ENCODE peak calls at places on chromosome 2, in ten cellular contexts. One of them, this sample, is unnamed.

GRCh38 chr2:74822771-74823283 is 11.1 kb upstream of the HK2 start:
- DNase-seq in activated T-helper 1 cell treated with anti-CD3 and anti-CD28 coated beads, Interleukin-12 subunit alpha, Interleukin-12 subunit beta, Interleukin-2, Interleukin-4 antibody, amounts not matched to agents 30 ng/mL and 10 ng/mL and 1 ng/mL, durations not matched to agents 14 hours and 24 hours and 36 hours: no peak
- DNase-seq in mesothelial cell of epicardium: no peak
- DNase-seq in M059J: no peak
- DNase-seq in D341Med: no peak
- DNase-seq in HFFc6: no peak
- DNase-seq in frontal cortex: no peak
- DNase-seq in GM18507: no peak
- DNase-seq in IMR-90: no peak
- DNase-seq in AG09309: no peak
- DNase-seq in this sample: no peak

GRCh38 chr2:54858021-54858681 is 134.7 kb downstream of the EML6 start:
- DNase-seq in activated T-helper 1 cell treated with anti-CD3 and anti-CD28 coated beads, Interleukin-12 subunit alpha, Interleukin-12 subunit beta, Interleukin-2, Interleukin-4 antibody, amounts not matched to agents 30 ng/mL and 10 ng/mL and 1 ng/mL, durations not matched to agents 14 hours and 24 hours and 36 hours: no peak
- DNase-seq in frontal cortex: no peak
- DNase-seq in HFFc6: no peak
- DNase-seq in mesothelial cell of epicardium: no peak
- DNase-seq in D341Med: no peak
- DNase-seq in GM18507: no peak
- DNase-seq in M059J: peak
- DNase-seq in IMR-90: peak
- DNase-seq in AG09309: no peak
- DNase-seq in this sample: no peak

GRCh38 chr2:170456914-170457313 is 258.2 kb upstream of the SP5 start:
- DNase-seq in M059J: no peak
- DNase-seq in frontal cortex: no peak
- DNase-seq in AG09309: no peak
- DNase-seq in HFFc6: no peak
- DNase-seq in IMR-90: no peak
- DNase-seq in activated T-helper 1 cell treated with anti-CD3 and anti-CD28 coated beads, Interleukin-12 subunit alpha, Interleukin-12 subunit beta, Interleukin-2, Interleukin-4 antibody, amounts not matched to agents 30 ng/mL and 10 ng/mL and 1 ng/mL, durations not matched to agents 14 hours and 24 hours and 36 hours: no peak
- DNase-seq in D341Med: no peak
- DNase-seq in GM18507: no peak
- DNase-seq in mesothelial cell of epicardium: no peak
- DNase-seq in this sample: no peak

GRCh38 chr2:233867993-233868532 is at the start of gene MSL3B:
- DNase-seq in frontal cortex: peak
- DNase-seq in M059J: peak
- DNase-seq in mesothelial cell of epicardium: no peak
- DNase-seq in GM18507: peak
- DNase-seq in AG09309: no peak
- DNase-seq in D341Med: peak
- DNase-seq in IMR-90: peak
- DNase-seq in HFFc6: no peak
- DNase-seq in activated T-helper 1 cell treated with anti-CD3 and anti-CD28 coated beads, Interleukin-12 subunit alpha, Interleukin-12 subunit beta, Interleukin-2, Interleukin-4 antibody, amounts not matched to agents 30 ng/mL and 10 ng/mL and 1 ng/mL, durations not matched to agents 14 hours and 24 hours and 36 hours: peak
- DNase-seq in this sample: peak

GRCh38 chr2:130824492-130825061 is 12.1 kb upstream of the ARHGEF4 start:
- DNase-seq in mesothelial cell of epicardium: no peak
- DNase-seq in HFFc6: peak
- DNase-seq in activated T-helper 1 cell treated with anti-CD3 and anti-CD28 coated beads, Interleukin-12 subunit alpha, Interleukin-12 subunit beta, Interleukin-2, Interleukin-4 antibody, amounts not matched to agents 30 ng/mL and 10 ng/mL and 1 ng/mL, durations not matched to agents 14 hours and 24 hours and 36 hours: peak
- DNase-seq in M059J: peak
- DNase-seq in D341Med: no peak
- DNase-seq in AG09309: peak
- DNase-seq in IMR-90: peak
- DNase-seq in GM18507: peak
- DNase-seq in frontal cortex: peak
- DNase-seq in this sample: no peak

GRCh38 chr2:224412064-224412921 is 10.4 kb upstream of the FAM124B start:
- DNase-seq in HFFc6: peak
- DNase-seq in M059J: peak
- DNase-seq in frontal cortex: no peak
- DNase-seq in activated T-helper 1 cell treated with anti-CD3 and anti-CD28 coated beads, Interleukin-12 subunit alpha, Interleukin-12 subunit beta, Interleukin-2, Interleukin-4 antibody, amounts not matched to agents 30 ng/mL and 10 ng/mL and 1 ng/mL, durations not matched to agents 14 hours and 24 hours and 36 hours: no peak
- DNase-seq in D341Med: no peak
- DNase-seq in mesothelial cell of epicardium: no peak
- DNase-seq in GM18507: no peak
- DNase-seq in IMR-90: peak
- DNase-seq in AG09309: peak
- DNase-seq in this sample: no peak

GRCh38 chr2:240727439-240727838 is 35.8 kb downstream of the AQP12A start:
- DNase-seq in GM18507: no peak
- DNase-seq in D341Med: no peak
- DNase-seq in IMR-90: no peak
- DNase-seq in HFFc6: no peak
- DNase-seq in mesothelial cell of epicardium: no peak
- DNase-seq in M059J: no peak
- DNase-seq in AG09309: no peak
- DNase-seq in frontal cortex: no peak
- DNase-seq in activated T-helper 1 cell treated with anti-CD3 and anti-CD28 coated beads, Interleukin-12 subunit alpha, Interleukin-12 subunit beta, Interleukin-2, Interleukin-4 antibody, amounts not matched to agents 30 ng/mL and 10 ng/mL and 1 ng/mL, durations not matched to agents 14 hours and 24 hours and 36 hours: no peak
- DNase-seq in this sample: no peak

GRCh38 chr2:58866040-58866439 is 624.9 kb upstream of the FANCL start:
- DNase-seq in HFFc6: no peak
- DNase-seq in frontal cortex: no peak
- DNase-seq in mesothelial cell of epicardium: no peak
- DNase-seq in AG09309: no peak
- DNase-seq in D341Med: no peak
- DNase-seq in IMR-90: no peak
- DNase-seq in activated T-helper 1 cell treated with anti-CD3 and anti-CD28 coated beads, Interleukin-12 subunit alpha, Interleukin-12 subunit beta, Interleukin-2, Interleukin-4 antibody, amounts not matched to agents 30 ng/mL and 10 ng/mL and 1 ng/mL, durations not matched to agents 14 hours and 24 hours and 36 hours: no peak
- DNase-seq in M059J: no peak
- DNase-seq in GM18507: no peak
- DNase-seq in this sample: no peak

GRCh38 chr2:42474765-42475454 is 18.9 kb downstream of the KCNG3 start:
- DNase-seq in AG09309: no peak
- DNase-seq in GM18507: no peak
- DNase-seq in HFFc6: no peak
- DNase-seq in activated T-helper 1 cell treated with anti-CD3 and anti-CD28 coated beads, Interleukin-12 subunit alpha, Interleukin-12 subunit beta, Interleukin-2, Interleukin-4 antibody, amounts not matched to agents 30 ng/mL and 10 ng/mL and 1 ng/mL, durations not matched to agents 14 hours and 24 hours and 36 hours: no peak
- DNase-seq in mesothelial cell of epicardium: no peak
- DNase-seq in IMR-90: no peak
- DNase-seq in frontal cortex: no peak
- DNase-seq in D341Med: no peak
- DNase-seq in M059J: no peak
- DNase-seq in this sample: no peak

GRCh38 chr2:2875831-2876230 is 501.8 kb downstream of the EIPR1 start:
- DNase-seq in mesothelial cell of epicardium: no peak
- DNase-seq in HFFc6: no peak
- DNase-seq in IMR-90: no peak
- DNase-seq in AG09309: no peak
- DNase-seq in GM18507: no peak
- DNase-seq in frontal cortex: no peak
- DNase-seq in M059J: no peak
- DNase-seq in activated T-helper 1 cell treated with anti-CD3 and anti-CD28 coated beads, Interleukin-12 subunit alpha, Interleukin-12 subunit beta, Interleukin-2, Interleukin-4 antibody, amounts not matched to agents 30 ng/mL and 10 ng/mL and 1 ng/mL, durations not matched to agents 14 hours and 24 hours and 36 hours: no peak
- DNase-seq in D341Med: no peak
- DNase-seq in this sample: peak

GRCh38 chr2:230932556-230933511 is 7.8 kb upstream of the GPR55 start:
- DNase-seq in AG09309: no peak
- DNase-seq in D341Med: no peak
- DNase-seq in HFFc6: peak
- DNase-seq in IMR-90: peak
- DNase-seq in frontal cortex: peak
- DNase-seq in activated T-helper 1 cell treated with anti-CD3 and anti-CD28 coated beads, Interleukin-12 subunit alpha, Interleukin-12 subunit beta, Interleukin-2, Interleukin-4 antibody, amounts not matched to agents 30 ng/mL and 10 ng/mL and 1 ng/mL, durations not matched to agents 14 hours and 24 hours and 36 hours: no peak
- DNase-seq in mesothelial cell of epicardium: no peak
- DNase-seq in GM18507: no peak
- DNase-seq in M059J: no peak
- DNase-seq in this sample: peak

GRCh38 chr2:169354244-169354643 is 8.1 kb downstream of the LRP2 start:
- DNase-seq in AG09309: no peak
- DNase-seq in frontal cortex: no peak
- DNase-seq in activated T-helper 1 cell treated with anti-CD3 and anti-CD28 coated beads, Interleukin-12 subunit alpha, Interleukin-12 subunit beta, Interleukin-2, Interleukin-4 antibody, amounts not matched to agents 30 ng/mL and 10 ng/mL and 1 ng/mL, durations not matched to agents 14 hours and 24 hours and 36 hours: no peak
- DNase-seq in D341Med: no peak
- DNase-seq in GM18507: no peak
- DNase-seq in M059J: no peak
- DNase-seq in mesothelial cell of epicardium: no peak
- DNase-seq in HFFc6: no peak
- DNase-seq in IMR-90: no peak
- DNase-seq in this sample: no peak

GRCh38 chr2:73610111-73610510 is 32.1 kb downstream of the NAT8 start:
- DNase-seq in mesothelial cell of epicardium: no peak
- DNase-seq in IMR-90: no peak
- DNase-seq in M059J: no peak
- DNase-seq in D341Med: no peak
- DNase-seq in frontal cortex: no peak
- DNase-seq in AG09309: no peak
- DNase-seq in GM18507: no peak
- DNase-seq in activated T-helper 1 cell treated with anti-CD3 and anti-CD28 coated beads, Interleukin-12 subunit alpha, Interleukin-12 subunit beta, Interleukin-2, Interleukin-4 antibody, amounts not matched to agents 30 ng/mL and 10 ng/mL and 1 ng/mL, durations not matched to agents 14 hours and 24 hours and 36 hours: no peak
- DNase-seq in HFFc6: no peak
- DNase-seq in this sample: no peak

GRCh38 chr2:72673279-72673678 is 152.6 kb downstream of the EXOC6B start:
- DNase-seq in M059J: no peak
- DNase-seq in GM18507: no peak
- DNase-seq in activated T-helper 1 cell treated with anti-CD3 and anti-CD28 coated beads, Interleukin-12 subunit alpha, Interleukin-12 subunit beta, Interleukin-2, Interleukin-4 antibody, amounts not matched to agents 30 ng/mL and 10 ng/mL and 1 ng/mL, durations not matched to agents 14 hours and 24 hours and 36 hours: no peak
- DNase-seq in mesothelial cell of epicardium: no peak
- DNase-seq in HFFc6: no peak
- DNase-seq in IMR-90: peak
- DNase-seq in frontal cortex: no peak
- DNase-seq in AG09309: no peak
- DNase-seq in D341Med: no peak
- DNase-seq in this sample: no peak

GRCh38 chr2:143873886-143874285 is 646.0 kb downstream of the ZEB2 start:
- DNase-seq in D341Med: no peak
- DNase-seq in frontal cortex: no peak
- DNase-seq in HFFc6: no peak
- DNase-seq in mesothelial cell of epicardium: no peak
- DNase-seq in AG09309: no peak
- DNase-seq in IMR-90: no peak
- DNase-seq in activated T-helper 1 cell treated with anti-CD3 and anti-CD28 coated beads, Interleukin-12 subunit alpha, Interleukin-12 subunit beta, Interleukin-2, Interleukin-4 antibody, amounts not matched to agents 30 ng/mL and 10 ng/mL and 1 ng/mL, durations not matched to agents 14 hours and 24 hours and 36 hours: no peak
- DNase-seq in M059J: no peak
- DNase-seq in GM18507: no peak
- DNase-seq in this sample: no peak

GRCh38 chr2:162316590-162316989 is 1.9 kb downstream of the IFIH1 start:
- DNase-seq in frontal cortex: no peak
- DNase-seq in AG09309: no peak
- DNase-seq in activated T-helper 1 cell treated with anti-CD3 and anti-CD28 coated beads, Interleukin-12 subunit alpha, Interleukin-12 subunit beta, Interleukin-2, Interleukin-4 antibody, amounts not matched to agents 30 ng/mL and 10 ng/mL and 1 ng/mL, durations not matched to agents 14 hours and 24 hours and 36 hours: no peak
- DNase-seq in D341Med: no peak
- DNase-seq in IMR-90: no peak
- DNase-seq in GM18507: no peak
- DNase-seq in HFFc6: no peak
- DNase-seq in M059J: no peak
- DNase-seq in mesothelial cell of epicardium: no peak
- DNase-seq in this sample: no peak

GRCh38 chr2:232345251-232345650 is 33.3 kb upstream of the ALPP start:
- DNase-seq in GM18507: no peak
- DNase-seq in mesothelial cell of epicardium: no peak
- DNase-seq in M059J: no peak
- DNase-seq in HFFc6: no peak
- DNase-seq in D341Med: no peak
- DNase-seq in frontal cortex: no peak
- DNase-seq in IMR-90: no peak
- DNase-seq in activated T-helper 1 cell treated with anti-CD3 and anti-CD28 coated beads, Interleukin-12 subunit alpha, Interleukin-12 subunit beta, Interleukin-2, Interleukin-4 antibody, amounts not matched to agents 30 ng/mL and 10 ng/mL and 1 ng/mL, durations not matched to agents 14 hours and 24 hours and 36 hours: no peak
- DNase-seq in AG09309: no peak
- DNase-seq in this sample: no peak

GRCh38 chr2:219916761-219917160 is 289.3 kb downstream of the SLC4A3 start:
- DNase-seq in D341Med: no peak
- DNase-seq in M059J: no peak
- DNase-seq in mesothelial cell of epicardium: no peak
- DNase-seq in IMR-90: no peak
- DNase-seq in AG09309: no peak
- DNase-seq in GM18507: no peak
- DNase-seq in activated T-helper 1 cell treated with anti-CD3 and anti-CD28 coated beads, Interleukin-12 subunit alpha, Interleukin-12 subunit beta, Interleukin-2, Interleukin-4 antibody, amounts not matched to agents 30 ng/mL and 10 ng/mL and 1 ng/mL, durations not matched to agents 14 hours and 24 hours and 36 hours: no peak
- DNase-seq in HFFc6: no peak
- DNase-seq in frontal cortex: no peak
- DNase-seq in this sample: no peak

GRCh38 chr2:127422631-127423475 is 4.6 kb downstream of the PROC start:
- DNase-seq in AG09309: no peak
- DNase-seq in IMR-90: no peak
- DNase-seq in M059J: peak
- DNase-seq in GM18507: no peak
- DNase-seq in HFFc6: no peak
- DNase-seq in frontal cortex: no peak
- DNase-seq in D341Med: peak
- DNase-seq in mesothelial cell of epicardium: no peak
- DNase-seq in activated T-helper 1 cell treated with anti-CD3 and anti-CD28 coated beads, Interleukin-12 subunit alpha, Interleukin-12 subunit beta, Interleukin-2, Interleukin-4 antibody, amounts not matched to agents 30 ng/mL and 10 ng/mL and 1 ng/mL, durations not matched to agents 14 hours and 24 hours and 36 hours: no peak
- DNase-seq in this sample: peak

GRCh38 chr2:160092445-160092844 is 30.0 kb upstream of the PLA2R1 start:
- DNase-seq in activated T-helper 1 cell treated with anti-CD3 and anti-CD28 coated beads, Interleukin-12 subunit alpha, Interleukin-12 subunit beta, Interleukin-2, Interleukin-4 antibody, amounts not matched to agents 30 ng/mL and 10 ng/mL and 1 ng/mL, durations not matched to agents 14 hours and 24 hours and 36 hours: no peak
- DNase-seq in frontal cortex: no peak
- DNase-seq in mesothelial cell of epicardium: no peak
- DNase-seq in HFFc6: no peak
- DNase-seq in D341Med: no peak
- DNase-seq in GM18507: no peak
- DNase-seq in AG09309: no peak
- DNase-seq in IMR-90: no peak
- DNase-seq in M059J: no peak
- DNase-seq in this sample: no peak

GRCh38 chr2:182921234-182921633 is 54.8 kb upstream of the FRZB start:
- DNase-seq in AG09309: no peak
- DNase-seq in M059J: no peak
- DNase-seq in HFFc6: no peak
- DNase-seq in activated T-helper 1 cell treated with anti-CD3 and anti-CD28 coated beads, Interleukin-12 subunit alpha, Interleukin-12 subunit beta, Interleukin-2, Interleukin-4 antibody, amounts not matched to agents 30 ng/mL and 10 ng/mL and 1 ng/mL, durations not matched to agents 14 hours and 24 hours and 36 hours: no peak
- DNase-seq in mesothelial cell of epicardium: no peak
- DNase-seq in IMR-90: no peak
- DNase-seq in D341Med: no peak
- DNase-seq in frontal cortex: no peak
- DNase-seq in GM18507: no peak
- DNase-seq in this sample: no peak

GRCh38 chr2:118911936-118912335 is 30.1 kb upstream of the MARCO start:
- DNase-seq in M059J: no peak
- DNase-seq in D341Med: no peak
- DNase-seq in mesothelial cell of epicardium: no peak
- DNase-seq in HFFc6: no peak
- DNase-seq in activated T-helper 1 cell treated with anti-CD3 and anti-CD28 coated beads, Interleukin-12 subunit alpha, Interleukin-12 subunit beta, Interleukin-2, Interleukin-4 antibody, amounts not matched to agents 30 ng/mL and 10 ng/mL and 1 ng/mL, durations not matched to agents 14 hours and 24 hours and 36 hours: no peak
- DNase-seq in AG09309: no peak
- DNase-seq in IMR-90: no peak
- DNase-seq in frontal cortex: no peak
- DNase-seq in GM18507: no peak
- DNase-seq in this sample: peak

GRCh38 chr2:122927217-122927616 is 1097.9 kb upstream of the CNTNAP5 start:
- DNase-seq in activated T-helper 1 cell treated with anti-CD3 and anti-CD28 coated beads, Interleukin-12 subunit alpha, Interleukin-12 subunit beta, Interleukin-2, Interleukin-4 antibody, amounts not matched to agents 30 ng/mL and 10 ng/mL and 1 ng/mL, durations not matched to agents 14 hours and 24 hours and 36 hours: no peak
- DNase-seq in frontal cortex: peak
- DNase-seq in M059J: no peak
- DNase-seq in IMR-90: no peak
- DNase-seq in GM18507: no peak
- DNase-seq in AG09309: no peak
- DNase-seq in mesothelial cell of epicardium: no peak
- DNase-seq in D341Med: peak
- DNase-seq in HFFc6: no peak
- DNase-seq in this sample: no peak

GRCh38 chr2:232441147-232441651 is 14.8 kb upstream of the ALPI start:
- DNase-seq in D341Med: peak
- DNase-seq in activated T-helper 1 cell treated with anti-CD3 and anti-CD28 coated beads, Interleukin-12 subunit alpha, Interleukin-12 subunit beta, Interleukin-2, Interleukin-4 antibody, amounts not matched to agents 30 ng/mL and 10 ng/mL and 1 ng/mL, durations not matched to agents 14 hours and 24 hours and 36 hours: no peak
- DNase-seq in mesothelial cell of epicardium: no peak
- DNase-seq in AG09309: no peak
- DNase-seq in IMR-90: no peak
- DNase-seq in GM18507: no peak
- DNase-seq in frontal cortex: no peak
- DNase-seq in M059J: no peak
- DNase-seq in HFFc6: no peak
- DNase-seq in this sample: peak

GRCh38 chr2:58906151-58906645 is 665.1 kb upstream of the FANCL start:
- DNase-seq in frontal cortex: no peak
- DNase-seq in GM18507: no peak
- DNase-seq in IMR-90: no peak
- DNase-seq in D341Med: no peak
- DNase-seq in HFFc6: no peak
- DNase-seq in activated T-helper 1 cell treated with anti-CD3 and anti-CD28 coated beads, Interleukin-12 subunit alpha, Interleukin-12 subunit beta, Interleukin-2, Interleukin-4 antibody, amounts not matched to agents 30 ng/mL and 10 ng/mL and 1 ng/mL, durations not matched to agents 14 hours and 24 hours and 36 hours: no peak
- DNase-seq in mesothelial cell of epicardium: no peak
- DNase-seq in M059J: no peak
- DNase-seq in AG09309: no peak
- DNase-seq in this sample: no peak

GRCh38 chr2:48479923-48480322 is 50.0 kb upstream of the STON1 start:
- DNase-seq in HFFc6: no peak
- DNase-seq in D341Med: peak
- DNase-seq in IMR-90: no peak
- DNase-seq in mesothelial cell of epicardium: no peak
- DNase-seq in activated T-helper 1 cell treated with anti-CD3 and anti-CD28 coated beads, Interleukin-12 subunit alpha, Interleukin-12 subunit beta, Interleukin-2, Interleukin-4 antibody, amounts not matched to agents 30 ng/mL and 10 ng/mL and 1 ng/mL, durations not matched to agents 14 hours and 24 hours and 36 hours: no peak
- DNase-seq in M059J: no peak
- DNase-seq in frontal cortex: no peak
- DNase-seq in GM18507: no peak
- DNase-seq in AG09309: no peak
- DNase-seq in this sample: no peak

GRCh38 chr2:231394201-231395141 is 1.0 kb upstream of the B3GNT7 start:
- DNase-seq in frontal cortex: peak
- DNase-seq in GM18507: peak
- DNase-seq in AG09309: no peak
- DNase-seq in M059J: no peak
- DNase-seq in HFFc6: no peak
- DNase-seq in IMR-90: no peak
- DNase-seq in D341Med: peak
- DNase-seq in activated T-helper 1 cell treated with anti-CD3 and anti-CD28 coated beads, Interleukin-12 subunit alpha, Interleukin-12 subunit beta, Interleukin-2, Interleukin-4 antibody, amounts not matched to agents 30 ng/mL and 10 ng/mL and 1 ng/mL, durations not matched to agents 14 hours and 24 hours and 36 hours: no peak
- DNase-seq in mesothelial cell of epicardium: no peak
- DNase-seq in this sample: no peak

GRCh38 chr2:225597911-225598310 is 198.4 kb downstream of the NYAP2 start:
- DNase-seq in M059J: peak
- DNase-seq in HFFc6: no peak
- DNase-seq in frontal cortex: no peak
- DNase-seq in GM18507: no peak
- DNase-seq in AG09309: no peak
- DNase-seq in mesothelial cell of epicardium: no peak
- DNase-seq in IMR-90: no peak
- DNase-seq in D341Med: no peak
- DNase-seq in activated T-helper 1 cell treated with anti-CD3 and anti-CD28 coated beads, Interleukin-12 subunit alpha, Interleukin-12 subunit beta, Interleukin-2, Interleukin-4 antibody, amounts not matched to agents 30 ng/mL and 10 ng/mL and 1 ng/mL, durations not matched to agents 14 hours and 24 hours and 36 hours: no peak
- DNase-seq in this sample: no peak

This sample was measured in upper lobe of left lung.